ENCODE peak calls at places on chromosomes 6 and 20, in four cellular contexts. T, C, Q and J are unnamed samples.

GRCh38 chr20:59823030-59823423 is 110.4 kb downstream of the SYCP2 start:
- DNase-seq in C (no peak), T (no peak), Q (no peak), J (no peak)

GRCh38 chr6:36807750-36808149 is 31.5 kb downstream of the CPNE5 start:
- DNase-seq in C (no peak), T (no peak), Q (no peak), J (no peak)

GRCh38 chr6:7589221-7589620 is 777 bp upstream of the SNRNP48 start:
- DNase-seq in Q (no peak), T (no peak), C (no peak), J (no peak)

GRCh38 chr6:138004423-138005287 is 102.6 kb downstream of the PERP start:
- DNase-seq in Q (peak), T (no peak), C (no peak), J (no peak)

GRCh38 chr6:46490425-46491200 is 636 bp downstream of the RCAN2 start:
- DNase-seq in T (peak), C (no peak), Q (no peak), J (no peak)

GRCh38 chr6:150806790-150807189 is 58.7 kb upstream of the MTHFD1L start:
- DNase-seq in Q (no peak), T (no peak), C (no peak), J (no peak)

GRCh38 chr20:20731000-20731944 is 18.8 kb upstream of the RALGAPA2 start:
- DNase-seq in C (no peak), T (no peak), Q (no peak), J (no peak)

GRCh38 chr6:33587529-33588215 is 7.6 kb upstream of the BAK1 start:
- DNase-seq in T (no peak), Q (no peak), C (no peak), J (no peak)

GRCh38 chr20:44334306-44334705 is 2.5 kb upstream of the R3HDML start:
- DNase-seq in T (no peak), Q (no peak), C (no peak), J (no peak)

GRCh38 chr6:5763871-5764270 is 242.9 kb downstream of the NRN1 start:
- DNase-seq in C (no peak), Q (no peak), T (no peak), J (no peak)

GRCh38 chr6:138275976-138276375 is 57.7 kb upstream of the PBOV1 start:
- DNase-seq in Q (no peak), C (no peak), T (no peak), J (no peak)

GRCh38 chr20:46347831-46348230 is 39.5 kb upstream of the CDH22 start:
- DNase-seq in Q (no peak), C (no peak), T (no peak), J (no peak)

GRCh38 chr6:127786109-127786508 is 114.7 kb downstream of the THEMIS start:
- DNase-seq in T (no peak), C (no peak), Q (peak), J (no peak)

GRCh38 chr20:37151529-37151928 is 27.6 kb upstream of the RPN2 start:
- DNase-seq in C (no peak), Q (peak), T (no peak), J (no peak)

GRCh38 chr20:8932192-8933150 is 136.4 kb upstream of the PLCB4 start:
- DNase-seq in Q (peak), C (peak), T (no peak), J (no peak)

GRCh38 chr20:21609221-21609620 is 95.4 kb upstream of the NKX2-2 start:
- DNase-seq in T (no peak), C (no peak), Q (no peak), J (no peak)